ENCODE peak calls at places on chromosomes 4 and X, in seven cellular contexts. P, A, L, C, J, G and H are unnamed samples.

GRCh38 chr4:149781150-149781549 is 34.5 kb downstream of the IQCM start:
- DNase-seq in P (no peak), A (no peak), L (peak), C (no peak), J (peak), G (no peak), H (no peak)

GRCh38 chr4:165331823-165332222 is 4.4 kb downstream of the MSMO1 start:
- DNase-seq in P (no peak), A (no peak), L (no peak), C (no peak), J (no peak), G (no peak), H (no peak)

GRCh38 chr4:11608992-11609391 is 180.3 kb upstream of the HS3ST1 start:
- DNase-seq in P (no peak), A (no peak), L (no peak), C (no peak), J (no peak), G (no peak), H (no peak)

GRCh38 chr4:105758958-105759357 is 50.4 kb downstream of the GSTCD start:
- DNase-seq in P (no peak), A (no peak), L (no peak), C (no peak), J (no peak), G (no peak), H (no peak)

GRCh38 chrX:23554304-23554703 is 113.0 kb upstream of the PRDX4 start:
- DNase-seq in P (no peak), A (peak), L (peak), C (peak), J (peak), G (no peak), H (no peak)

GRCh38 chr4:81136161-81136910 is 78.7 kb downstream of the PRKG2 start:
- DNase-seq in P (no peak), A (peak), L (no peak), C (no peak), J (peak), G (no peak), H (no peak)

GRCh38 chr4:5374577-5374976 is 323.3 kb downstream of the STK32B start:
- DNase-seq in P (no peak), A (no peak), L (no peak), C (no peak), J (peak), G (no peak), H (peak)

GRCh38 chr4:156607198-156607498 is 364.5 kb downstream of the PDGFC start:
- DNase-seq in P (no peak), A (no peak), L (no peak), C (no peak), J (no peak), G (no peak), H (no peak)

GRCh38 chr4:37383579-37384229 is 139.2 kb downstream of the NWD2 start:
- DNase-seq in P (peak), A (peak), L (peak), C (no peak), J (peak), G (peak), H (no peak)

GRCh38 chr4:10732235-10732975 is 47.8 kb upstream of the CLNK start:
- DNase-seq in P (no peak), A (no peak), L (no peak), C (no peak), J (no peak), G (no peak), H (no peak)

GRCh38 chr4:77031544-77031943 is 44.2 kb downstream of the CCNI start:
- DNase-seq in P (no peak), A (no peak), L (no peak), C (no peak), J (no peak), G (no peak), H (no peak)

GRCh38 chrX:70264784-70265183 is 3.4 kb upstream of the ARR3 start:
- DNase-seq in P (no peak), A (no peak), L (no peak), C (no peak), J (no peak), G (no peak), H (no peak)